ENCODE peak calls at places on chromosomes 7 and 10, in six cellular contexts. One of them, this sample, is unnamed.

GRCh38 chr7:140393756-140394306 is 4.5 kb downstream of the SLC37A3 start:
- DNase-seq in psoas muscle: no peak
- DNase-seq in keratinocyte: no peak
- DNase-seq in neural progenitor cell: no peak
- DNase-seq in uterus: no peak
- DNase-seq in HCT116: no peak
- DNase-seq in this sample: no peak

GRCh38 chr10:122021421-122021820 is 32.5 kb downstream of the TACC2 start:
- DNase-seq in psoas muscle: no peak
- DNase-seq in keratinocyte: no peak
- DNase-seq in neural progenitor cell: no peak
- DNase-seq in uterus: no peak
- DNase-seq in HCT116: no peak
- DNase-seq in this sample: no peak

GRCh38 chr7:22884911-22885823 is 62.5 kb upstream of the TOMM7 start:
- DNase-seq in psoas muscle: no peak
- DNase-seq in keratinocyte: no peak
- DNase-seq in neural progenitor cell: no peak
- DNase-seq in uterus: no peak
- DNase-seq in HCT116: no peak
- DNase-seq in this sample: no peak

GRCh38 chr7:102425639-102426267 is 7.6 kb upstream of the ORAI2 start:
- DNase-seq in psoas muscle: peak; percentile 39
- DNase-seq in keratinocyte: no peak
- DNase-seq in neural progenitor cell: no peak
- DNase-seq in uterus: no peak
- DNase-seq in HCT116: no peak
- DNase-seq in this sample: no peak

GRCh38 chr10:79159785-79160184 is 91.0 kb downstream of the ZMIZ1 start:
- DNase-seq in psoas muscle: peak; percentile 73
- DNase-seq in keratinocyte: no peak
- DNase-seq in neural progenitor cell: no peak
- DNase-seq in uterus: peak; percentile 76
- DNase-seq in HCT116: no peak
- DNase-seq in this sample: no peak

GRCh38 chr7:148334959-148335577 is 255.5 kb upstream of the C7orf33 start:
- DNase-seq in psoas muscle: no peak
- DNase-seq in keratinocyte: no peak
- DNase-seq in neural progenitor cell: peak; percentile 95
- DNase-seq in uterus: no peak
- DNase-seq in HCT116: no peak
- DNase-seq in this sample: peak; percentile 84

GRCh38 chr7:37083311-37084096 is 359.2 kb upstream of the AOAH start:
- DNase-seq in psoas muscle: peak; percentile 43
- DNase-seq in keratinocyte: no peak
- DNase-seq in neural progenitor cell: no peak
- DNase-seq in uterus: peak; percentile 49
- DNase-seq in HCT116: no peak
- DNase-seq in this sample: no peak

GRCh38 chr7:46165281-46165680 is 244.2 kb upstream of the IGFBP3 start:
- DNase-seq in psoas muscle: no peak
- DNase-seq in keratinocyte: no peak
- DNase-seq in neural progenitor cell: no peak
- DNase-seq in uterus: no peak
- DNase-seq in HCT116: no peak
- DNase-seq in this sample: no peak

GRCh38 chr7:132059141-132059540 is 502.7 kb upstream of the PODXL start:
- DNase-seq in psoas muscle: no peak
- DNase-seq in keratinocyte: no peak
- DNase-seq in neural progenitor cell: no peak
- DNase-seq in uterus: no peak
- DNase-seq in HCT116: no peak
- DNase-seq in this sample: no peak

GRCh38 chr10:114708717-114709352 is 50.8 kb upstream of the ABLIM1 start:
- DNase-seq in psoas muscle: no peak
- DNase-seq in keratinocyte: no peak
- DNase-seq in neural progenitor cell: no peak
- DNase-seq in uterus: no peak
- DNase-seq in HCT116: peak; percentile 52
- DNase-seq in this sample: no peak

GRCh38 chr7:117470777-117471176 is 9.0 kb upstream of the CFTR start:
- DNase-seq in psoas muscle: no peak
- DNase-seq in keratinocyte: no peak
- DNase-seq in neural progenitor cell: no peak
- DNase-seq in uterus: no peak
- DNase-seq in HCT116: no peak
- DNase-seq in this sample: no peak

GRCh38 chr7:28865494-28866257 is 92.5 kb downstream of the TRIL start:
- DNase-seq in psoas muscle: no peak
- DNase-seq in keratinocyte: no peak
- DNase-seq in neural progenitor cell: no peak
- DNase-seq in uterus: no peak
- DNase-seq in HCT116: no peak
- DNase-seq in this sample: no peak

GRCh38 chr10:59880976-59881510 is 25.3 kb downstream of the CCDC6 start:
- DNase-seq in psoas muscle: no peak
- DNase-seq in keratinocyte: no peak
- DNase-seq in neural progenitor cell: no peak
- DNase-seq in uterus: no peak
- DNase-seq in HCT116: no peak
- DNase-seq in this sample: no peak

GRCh38 chr10:118210276-118210675 is 131.8 kb downstream of the FAM204A start:
- DNase-seq in psoas muscle: no peak
- DNase-seq in keratinocyte: no peak
- DNase-seq in neural progenitor cell: no peak
- DNase-seq in uterus: no peak
- DNase-seq in HCT116: no peak
- DNase-seq in this sample: peak; percentile 2

GRCh38 chr10:29375888-29376287 is 87.0 kb downstream of the LYZL1 start:
- DNase-seq in psoas muscle: no peak
- DNase-seq in keratinocyte: no peak
- DNase-seq in neural progenitor cell: no peak
- DNase-seq in uterus: no peak
- DNase-seq in HCT116: no peak
- DNase-seq in this sample: no peak

GRCh38 chr7:120735791-120736190 is 122.2 kb downstream of the TSPAN12 start:
- DNase-seq in psoas muscle: no peak
- DNase-seq in keratinocyte: no peak
- DNase-seq in neural progenitor cell: no peak
- DNase-seq in uterus: no peak
- DNase-seq in HCT116: no peak
- DNase-seq in this sample: no peak

GRCh38 chr10:23055424-23056191 is 39.8 kb upstream of the MSRB2 start:
- DNase-seq in psoas muscle: no peak
- DNase-seq in keratinocyte: no peak
- DNase-seq in neural progenitor cell: peak; percentile 67
- DNase-seq in uterus: no peak
- DNase-seq in HCT116: no peak
- DNase-seq in this sample: no peak

GRCh38 chr10:17781856-17782255 is 27.3 kb upstream of the MRC1 start:
- DNase-seq in psoas muscle: no peak
- DNase-seq in keratinocyte: no peak
- DNase-seq in neural progenitor cell: peak; percentile 17
- DNase-seq in uterus: no peak
- DNase-seq in HCT116: no peak
- DNase-seq in this sample: no peak

GRCh38 chr10:124699471-124700292 is 44.5 kb downstream of the FAM53B start:
- DNase-seq in psoas muscle: peak; percentile 50
- DNase-seq in keratinocyte: no peak
- DNase-seq in neural progenitor cell: no peak
- DNase-seq in uterus: no peak
- DNase-seq in HCT116: no peak
- DNase-seq in this sample: no peak

GRCh38 chr10:124701435-124701834 is 42.7 kb downstream of the FAM53B start:
- DNase-seq in psoas muscle: peak; percentile 93
- DNase-seq in keratinocyte: no peak
- DNase-seq in neural progenitor cell: no peak
- DNase-seq in uterus: peak; percentile 95
- DNase-seq in HCT116: no peak
- DNase-seq in this sample: no peak

GRCh38 chr10:124701038-124701365 is 43.2 kb downstream of the FAM53B start:
- DNase-seq in psoas muscle: no peak
- DNase-seq in keratinocyte: no peak
- DNase-seq in neural progenitor cell: no peak
- DNase-seq in uterus: no peak
- DNase-seq in HCT116: no peak
- DNase-seq in this sample: no peak

GRCh38 chr10:124701881-124702656 is 42.1 kb downstream of the FAM53B start:
- DNase-seq in psoas muscle: peak; percentile 52
- DNase-seq in keratinocyte: no peak
- DNase-seq in neural progenitor cell: no peak
- DNase-seq in uterus: peak; percentile 83
- DNase-seq in HCT116: no peak
- DNase-seq in this sample: no peak

DNA sequence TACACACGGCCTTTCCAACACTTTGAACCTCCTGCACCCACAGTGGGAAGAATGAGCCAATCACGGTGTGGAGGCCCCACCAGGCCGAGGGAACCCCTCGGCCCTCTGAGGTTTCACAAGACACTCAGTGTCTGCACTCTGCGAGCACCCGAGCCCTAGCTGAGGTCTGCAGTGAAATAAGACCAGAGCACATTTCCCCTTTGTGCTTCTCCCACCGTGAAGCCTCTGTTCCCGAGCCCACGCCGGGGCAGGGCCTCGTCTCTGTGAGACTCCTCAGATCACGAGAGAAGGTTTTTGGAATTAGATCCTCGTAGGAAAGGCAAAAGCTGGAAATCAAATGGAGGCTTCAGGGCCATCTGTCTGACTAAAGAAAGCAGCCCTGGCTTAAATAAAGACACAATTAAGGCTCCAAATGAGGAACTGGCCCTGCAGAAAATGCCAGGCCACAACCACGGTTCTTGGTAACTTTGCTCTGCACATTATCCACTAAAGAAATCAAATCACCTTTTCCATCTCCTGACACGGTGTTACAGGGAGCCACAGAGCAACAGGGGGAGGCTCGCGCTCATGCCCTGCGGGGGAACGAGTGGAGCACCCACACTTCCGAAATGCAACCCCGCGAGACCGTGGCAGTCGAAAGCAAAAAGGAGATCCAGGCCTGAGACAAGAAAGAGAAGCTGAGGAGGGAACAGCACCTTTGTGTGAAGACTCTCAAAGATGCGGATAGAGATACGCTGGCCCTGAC is 43.7 kb downstream of the FAM53B start:
- DNase-seq in psoas muscle: no peak
- DNase-seq in keratinocyte: no peak
- DNase-seq in neural progenitor cell: no peak
- DNase-seq in uterus: no peak
- DNase-seq in HCT116: no peak
- DNase-seq in this sample: no peak
- H3K27ac ChIP-seq in psoas muscle: peak overlapping the region; percentile 92
- H3K27ac ChIP-seq in keratinocyte: no peak overlapping the region
- H3K27ac ChIP-seq in neural progenitor cell: peak overlapping the region; percentile 58
- H3K27ac ChIP-seq in uterus: peak overlapping the region; percentile 92
- H3K27ac ChIP-seq in HCT116: no peak overlapping the region
- H3K27ac ChIP-seq in this sample: no peak overlapping the region

GRCh38 chr10:21510218-21511070 is 15.0 kb downstream of the SKIDA1 start:
- DNase-seq in psoas muscle: no peak
- DNase-seq in keratinocyte: no peak
- DNase-seq in neural progenitor cell: peak; percentile 92
- DNase-seq in uterus: no peak
- DNase-seq in HCT116: no peak
- DNase-seq in this sample: no peak
- H3K27ac ChIP-seq in psoas muscle: no peak overlapping the region
- H3K27ac ChIP-seq in keratinocyte: no peak overlapping the region
- H3K27ac ChIP-seq in neural progenitor cell: peak overlapping the region; percentile 100
- H3K27ac ChIP-seq in uterus: peak overlapping the region; percentile 81
- H3K27ac ChIP-seq in HCT116: no peak overlapping the region
- H3K27ac ChIP-seq in this sample: no peak overlapping the region

GRCh38 chr10:111137587-111137986 is 60.8 kb downstream of the ADRA2A start:
- DNase-seq in psoas muscle: no peak
- DNase-seq in keratinocyte: no peak
- DNase-seq in neural progenitor cell: no peak
- DNase-seq in uterus: no peak
- DNase-seq in HCT116: no peak
- DNase-seq in this sample: no peak

GRCh38 chr10:111137012-111137411 is 60.2 kb downstream of the ADRA2A start:
- DNase-seq in psoas muscle: no peak
- DNase-seq in keratinocyte: no peak
- DNase-seq in neural progenitor cell: peak; percentile 78
- DNase-seq in uterus: no peak
- DNase-seq in HCT116: no peak
- DNase-seq in this sample: no peak

GRCh38 chr10:111142082-111142481 is 65.3 kb downstream of the ADRA2A start:
- DNase-seq in psoas muscle: no peak
- DNase-seq in keratinocyte: no peak
- DNase-seq in neural progenitor cell: no peak
- DNase-seq in uterus: no peak
- DNase-seq in HCT116: peak; percentile 8
- DNase-seq in this sample: no peak

GRCh38 chr10:111139567-111139966 is 62.7 kb downstream of the ADRA2A start:
- DNase-seq in psoas muscle: no peak
- DNase-seq in keratinocyte: no peak
- DNase-seq in neural progenitor cell: no peak
- DNase-seq in uterus: no peak
- DNase-seq in HCT116: no peak
- DNase-seq in this sample: no peak
- H3K27ac ChIP-seq in psoas muscle: no peak overlapping the region
- H3K27ac ChIP-seq in keratinocyte: no peak overlapping the region
- H3K27ac ChIP-seq in neural progenitor cell: no peak overlapping the region
- H3K27ac ChIP-seq in uterus: no peak overlapping the region
- H3K27ac ChIP-seq in HCT116: no peak overlapping the region
- H3K27ac ChIP-seq in this sample: no peak overlapping the region

GRCh38 chr7:104040666-104041065 is 51.2 kb upstream of the RELN start:
- DNase-seq in psoas muscle: no peak
- DNase-seq in keratinocyte: no peak
- DNase-seq in neural progenitor cell: no peak
- DNase-seq in uterus: no peak
- DNase-seq in HCT116: no peak
- DNase-seq in this sample: no peak
- H3K27ac ChIP-seq in psoas muscle: no peak overlapping the region
- H3K27ac ChIP-seq in keratinocyte: no peak overlapping the region
- H3K27ac ChIP-seq in neural progenitor cell: no peak overlapping the region
- H3K27ac ChIP-seq in uterus: no peak overlapping the region
- H3K27ac ChIP-seq in HCT116: no peak overlapping the region
- H3K27ac ChIP-seq in this sample: no peak overlapping the region